ENCODE peak calls at places on chromosomes 16 and 17, in four cellular contexts. D is breast epithelium, Z is AG09309, M is cardiac fibroblast. G is an unnamed sample.

GRCh38 chr17:72119963-72120877 is 600 bp upstream of the SOX9 start:
- DNase-seq in D (peak), Z (no peak), M (peak), G (no peak)

GRCh38 chr16:28202147-28202746 is 9.5 kb downstream of the XPO6 start:
- DNase-seq in D (no peak), Z (no peak), M (no peak), G (no peak)

GRCh38 chr16:9966569-9967157 is 215.6 kb downstream of the GRIN2A start:
- DNase-seq in D (no peak), Z (no peak), M (no peak), G (no peak)

GRCh38 chr17:3944485-3945388 is 19.5 kb downstream of the ATP2A3 start:
- DNase-seq in D (no peak), Z (no peak), M (peak), G (no peak)

GRCh38 chr16:49608801-49609200 is 235.2 kb downstream of the C16orf78 start:
- DNase-seq in D (no peak), Z (peak), M (peak), G (no peak)

GRCh38 chr17:75844530-75845057 is 390 bp upstream of the UNC13D start:
- DNase-seq in D (peak), Z (no peak), M (no peak), G (no peak)

GRCh38 chr17:61261001-61261587 is 138.5 kb upstream of the TBX2 start:
- DNase-seq in D (no peak), Z (no peak), M (no peak), G (no peak)

GRCh38 chr17:48002208-48002919 is 31.5 kb downstream of the CDK5RAP3 start:
- DNase-seq in D (no peak), Z (no peak), M (peak), G (no peak)

GRCh38 chr17:58415371-58416055 is 1.8 kb downstream of the RNF43 start:
- DNase-seq in D (no peak), Z (no peak), M (no peak), G (no peak)

GRCh38 chr16:72947379-72948237 is 100.3 kb downstream of the ZFHX3 start:
- DNase-seq in D (no peak), Z (no peak), M (no peak), G (no peak)

GRCh38 chr17:59154721-59155438 is at the start of gene SKA2:
- DNase-seq in D (peak), Z (no peak), M (no peak), G (peak)

GRCh38 chr16:20874088-20874581 is 26.0 kb downstream of the DCUN1D3 start:
- DNase-seq in D (no peak), Z (no peak), M (no peak), G (no peak)

GRCh38 chr17:81241648-81242420 is 2.7 kb downstream of the NDUFAF8 start:
- DNase-seq in D (peak), Z (no peak), M (peak), G (peak)

GRCh38 chr16:52861614-52862022 is 191.1 kb downstream of the CHD9NB start:
- DNase-seq in D (no peak), Z (no peak), M (peak), G (no peak)

GRCh38 chr16:10675221-10675620 is 19.5 kb downstream of the TEKT5 start:
- DNase-seq in D (no peak), Z (no peak), M (no peak), G (no peak)

GRCh38 chr16:57984443-57985203 is 13.7 kb upstream of the CNGB1 start:
- DNase-seq in D (peak), Z (no peak), M (peak), G (peak)

GRCh38 chr16:51556694-51557327 is 405.7 kb upstream of the SALL1 start:
- DNase-seq in D (no peak), Z (peak), M (peak), G (no peak)

GRCh38 chr16:30605148-30605547 is 5.0 kb downstream of the ZNF689 start:
- DNase-seq in D (no peak), Z (no peak), M (no peak), G (no peak)

GRCh38 chr16:66524601-66525164 is 25.2 kb downstream of the TK2 start:
- DNase-seq in D (no peak), Z (no peak), M (no peak), G (no peak)

GRCh38 chr16:66409156-66409555 is 17.9 kb upstream of the BEAN1 start:
- DNase-seq in D (no peak), Z (no peak), M (peak), G (no peak)

GRCh38 chr17:71975331-71975801 is 145.5 kb upstream of the SOX9 start:
- DNase-seq in D (peak), Z (no peak), M (peak), G (no peak)

GRCh38 chr17:79529661-79530081 is 81.2 kb downstream of the RBFOX3 start:
- DNase-seq in D (no peak), Z (no peak), M (no peak), G (no peak)

GRCh38 chr17:32882734-32883133 is 5.8 kb upstream of the MYO1D start:
- DNase-seq in D (no peak), Z (no peak), M (no peak), G (no peak)

GRCh38 chr17:30378191-30378796 is 433 bp upstream of the CPD start:
- DNase-seq in D (no peak), Z (no peak), M (peak), G (no peak)

GRCh38 chr17:43701318-43701743 is 39.6 kb upstream of the MEOX1 start:
- DNase-seq in D (peak), Z (peak), M (peak), G (no peak)

GRCh38 chr17:50280068-50280467 is 5.8 kb downstream of the TMEM92 start:
- DNase-seq in D (no peak), Z (no peak), M (no peak), G (no peak)

GRCh38 chr16:54633943-54634362 is 296.7 kb upstream of the IRX5 start:
- DNase-seq in D (no peak), Z (no peak), M (no peak), G (no peak)

GRCh38 chr17:44847581-44847980 is at the start of gene HIGD1B:
- DNase-seq in D (no peak), Z (no peak), M (no peak), G (no peak)
- TF ChIP-seq CTCF in D (no peak), Z (no peak), M (no peak), G (no peak)

GRCh38 chr17:17512866-17513265 is 16.7 kb upstream of the RASD1 start:
- DNase-seq in D (no peak), Z (no peak), M (no peak), G (no peak)
- TF ChIP-seq CTCF in D (no peak), Z (no peak), M (no peak), G (no peak)

DNA sequence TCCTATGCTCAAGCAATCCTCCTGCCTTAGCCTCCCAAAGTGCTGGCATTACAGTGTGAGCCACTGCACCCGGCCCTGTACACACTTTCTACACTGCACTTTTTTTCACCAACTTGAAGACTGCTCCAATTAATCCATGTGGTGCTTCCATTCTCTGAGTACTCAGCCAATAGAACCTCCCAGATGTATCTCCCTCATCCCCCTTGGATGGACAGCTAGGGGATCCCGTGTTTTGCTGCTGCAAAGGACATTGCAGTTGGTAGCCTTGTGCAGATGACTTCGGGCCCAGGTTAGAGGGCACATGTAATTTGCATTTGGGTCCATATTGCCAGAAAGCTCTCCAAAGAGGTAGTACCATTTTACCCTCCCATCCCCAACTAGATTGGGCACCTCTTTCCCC is 59.9 kb downstream of the SREBF1 start:
- DNase-seq in D (no peak), Z (no peak), M (no peak), G (no peak)
- TF ChIP-seq CTCF in D (no peak), Z (no peak), M (no peak), G (no peak)

DNA sequence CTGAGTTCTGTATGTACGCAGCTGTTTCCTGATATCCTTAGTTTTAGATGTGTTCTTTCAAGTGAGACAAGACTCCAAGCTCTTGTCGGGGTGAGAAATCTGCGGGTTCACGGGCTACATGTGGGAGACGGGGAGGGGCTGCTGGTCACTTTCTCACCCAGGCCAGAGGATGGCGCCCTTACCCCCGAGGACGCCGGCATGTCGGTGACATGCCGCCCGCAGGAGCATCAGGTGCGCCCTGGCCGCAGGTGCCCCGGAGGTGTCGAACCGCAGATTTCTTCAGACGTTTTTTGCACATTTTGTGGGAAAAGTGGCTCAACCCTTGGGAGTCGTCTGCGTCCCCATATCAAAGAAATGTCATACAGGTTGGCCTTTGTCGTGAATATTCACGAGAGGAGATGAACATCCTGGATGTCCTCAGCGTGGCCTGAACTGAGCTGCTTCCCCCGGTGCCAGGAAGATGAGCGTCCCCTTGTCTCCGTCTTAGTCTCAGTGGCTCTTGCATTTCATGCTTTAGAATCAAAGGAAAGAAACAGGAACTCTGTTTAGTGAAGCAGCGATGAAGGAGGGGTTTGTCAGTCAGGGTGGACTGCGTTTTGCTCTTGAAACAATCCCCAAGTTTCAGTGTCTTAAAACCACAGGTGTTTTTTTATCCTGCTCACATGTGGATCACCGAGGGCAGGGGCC is 75.3 kb upstream of the ZNF750 start:
- DNase-seq in D (no peak), Z (no peak), M (no peak), G (no peak)
- TF ChIP-seq CTCF in D (no peak), Z (peak), M (peak), G (no peak)

GRCh38 chr17:21272881-21273839 is 11.4 kb upstream of the MAP2K3 start:
- DNase-seq in D (no peak), Z (no peak), M (no peak), G (no peak)

GRCh38 chr17:21277332-21277731 is 7.2 kb upstream of the MAP2K3 start:
- DNase-seq in D (no peak), Z (no peak), M (no peak), G (no peak)

GRCh38 chr17:21278304-21279197 is 6.0 kb upstream of the MAP2K3 start:
- DNase-seq in D (peak), Z (no peak), M (peak), G (no peak)

GRCh38 chr17:21275047-21275578 is 9.4 kb upstream of the MAP2K3 start:
- DNase-seq in D (no peak), Z (no peak), M (no peak), G (no peak)

GRCh38 chr17:21275579-21276339 is 8.8 kb upstream of the MAP2K3 start:
- DNase-seq in D (peak), Z (no peak), M (peak), G (peak)
- TF ChIP-seq CTCF in D (no peak), Z (no peak), M (no peak), G (no peak)

GRCh38 chr17:78378225-78379133 is at the start of gene PGS1:
- DNase-seq in D (peak), Z (no peak), M (peak), G (no peak)
- TF ChIP-seq CTCF in D (no peak), Z (no peak), M (no peak), G (no peak)

DNA sequence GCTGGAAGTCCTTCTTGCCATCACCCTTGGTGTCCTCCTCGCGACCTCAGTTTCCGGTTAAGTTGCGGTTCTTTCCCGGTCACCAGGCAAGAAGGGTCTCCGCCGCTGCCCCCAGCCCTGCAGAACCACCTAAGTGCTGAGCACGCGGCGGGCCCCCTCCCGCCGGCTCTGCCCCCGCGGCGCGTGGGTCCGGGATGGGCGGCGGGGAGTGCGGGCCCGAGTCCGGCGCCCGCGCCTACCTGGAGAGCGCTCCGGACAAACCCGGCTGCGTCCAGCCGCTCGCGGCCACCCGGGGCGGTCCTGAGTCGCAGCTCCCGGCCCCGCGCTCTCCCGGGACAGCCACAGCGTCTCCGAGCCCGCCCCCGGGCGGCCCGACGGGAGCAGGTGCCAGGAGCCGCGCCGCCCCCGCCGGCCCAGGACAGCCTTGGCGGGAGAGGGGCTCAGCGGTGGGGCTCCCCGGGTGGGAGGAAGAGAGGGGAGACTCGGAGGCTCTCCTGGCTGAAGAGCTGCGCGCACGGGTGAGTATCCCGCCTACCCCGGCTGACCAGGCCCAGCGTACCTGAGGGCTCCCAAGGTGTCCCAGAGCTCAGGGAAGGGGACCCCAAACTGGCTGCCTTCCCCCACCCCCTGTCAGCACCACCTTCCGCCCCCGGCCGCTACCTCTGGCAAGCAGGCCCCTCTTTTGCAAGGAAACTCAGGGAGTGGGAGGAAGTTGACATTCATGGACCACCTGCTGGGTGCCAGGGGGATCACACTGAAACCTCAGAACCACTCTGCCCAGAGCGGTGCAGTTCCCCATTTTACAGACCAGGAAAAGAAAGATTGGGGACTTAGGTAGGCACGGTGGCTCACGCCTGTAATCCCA is 22.2 kb upstream of the C17orf113 start:
- DNase-seq in D (no peak), Z (no peak), M (no peak), G (no peak)
- TF ChIP-seq CTCF in D (no peak), Z (no peak), M (no peak), G (no peak)

GRCh38 chr16:87803385-87803784 is 37.6 kb upstream of the KLHDC4 start:
- DNase-seq in D (no peak), Z (no peak), M (no peak), G (no peak)

GRCh38 chr16:87809150-87809902 is 43.5 kb upstream of the KLHDC4 start:
- DNase-seq in D (no peak), Z (no peak), M (peak), G (no peak)

GRCh38 chr16:87806246-87806607 is 40.4 kb upstream of the KLHDC4 start:
- DNase-seq in D (no peak), Z (no peak), M (no peak), G (no peak)

GRCh38 chr16:87808108-87808507 is 42.3 kb upstream of the KLHDC4 start:
- DNase-seq in D (no peak), Z (no peak), M (no peak), G (no peak)

DNA sequence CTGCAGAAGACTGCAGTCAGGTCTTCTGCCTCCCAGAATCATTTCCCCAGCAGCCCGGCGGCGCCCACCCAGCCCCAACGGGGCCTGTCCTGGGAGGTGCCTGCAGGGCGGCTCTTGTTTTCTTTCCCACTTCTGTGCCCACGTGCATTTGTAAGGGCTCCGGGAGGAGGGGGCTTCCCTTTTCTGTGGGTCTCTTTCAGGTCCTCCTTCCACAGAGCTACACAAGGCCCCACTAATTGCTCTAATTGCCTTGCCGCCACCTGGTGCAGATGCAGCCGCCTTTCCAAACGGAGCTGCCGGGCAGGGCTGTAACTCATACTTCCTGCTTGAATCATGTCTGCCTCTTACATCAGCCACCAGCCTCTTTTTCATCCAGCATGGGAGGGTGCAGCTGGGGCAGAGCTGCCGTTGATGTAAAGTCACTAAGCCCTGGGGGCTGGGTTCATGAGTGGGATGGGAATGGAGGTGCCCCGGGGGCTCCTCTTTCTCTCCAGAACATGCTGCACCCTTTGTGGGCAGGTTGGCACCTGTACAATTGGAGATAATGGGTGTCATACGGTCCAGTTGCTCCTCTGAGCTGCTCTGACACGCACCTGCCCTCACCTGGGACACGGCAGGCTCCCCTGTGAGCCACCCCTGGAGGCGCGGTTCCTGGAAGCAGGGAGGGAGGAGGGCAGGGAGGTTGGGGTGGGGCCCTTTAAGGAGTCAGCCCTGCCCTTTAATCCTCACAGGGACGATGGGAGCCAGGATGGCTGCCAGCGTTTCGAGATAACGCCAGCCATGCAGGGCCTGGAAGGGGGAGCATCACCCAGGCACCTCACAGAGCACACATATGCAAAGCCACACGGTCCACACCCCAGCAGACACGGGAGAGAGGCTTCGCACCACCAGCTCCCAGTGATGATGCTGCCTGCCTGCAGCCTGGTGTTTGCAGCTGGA is 41.1 kb upstream of the KLHDC4 start:
- DNase-seq in D (peak), Z (peak), M (peak), G (no peak)
- TF ChIP-seq CTCF in D (no peak), Z (peak), M (no peak), G (no peak)

G was measured in omental fat pad.